ENCODE peak calls at places on chromosomes 6 and 20, in four cellular contexts. One of them, this sample, is unnamed.

GRCh38 chr6:79613912-79614311 is 17.2 kb upstream of the SH3BGRL2 start:
- DNase-seq in CD4-positive, alpha-beta memory T cell: no peak
- DNase-seq in WTC11: no peak
- DNase-seq in nucleus accumbens: no peak
- DNase-seq in this sample: no peak

GRCh38 chr6:89243331-89243629 is 26.1 kb upstream of the GABRR1 start:
- DNase-seq in CD4-positive, alpha-beta memory T cell: no peak
- DNase-seq in WTC11: no peak
- DNase-seq in nucleus accumbens: no peak
- DNase-seq in this sample: no peak

GRCh38 chr20:49945306-49945700 is 9.1 kb downstream of the RNF114 start:
- DNase-seq in CD4-positive, alpha-beta memory T cell: no peak
- DNase-seq in WTC11: no peak
- DNase-seq in nucleus accumbens: no peak
- DNase-seq in this sample: no peak

GRCh38 chr20:13034936-13035335 is 26.2 kb downstream of the SPTLC3 start:
- DNase-seq in CD4-positive, alpha-beta memory T cell: no peak
- DNase-seq in WTC11: no peak
- DNase-seq in nucleus accumbens: no peak
- DNase-seq in this sample: no peak

GRCh38 chr20:47357296-47358051 is 975 bp upstream of the ZMYND8 start:
- DNase-seq in CD4-positive, alpha-beta memory T cell: peak; percentile 67
- DNase-seq in WTC11: peak; percentile 76
- DNase-seq in nucleus accumbens: peak; percentile 81
- DNase-seq in this sample: peak; percentile 92

GRCh38 chr6:133314951-133315350 is 73.8 kb downstream of the EYA4 start:
- DNase-seq in CD4-positive, alpha-beta memory T cell: no peak
- DNase-seq in WTC11: no peak
- DNase-seq in nucleus accumbens: no peak
- DNase-seq in this sample: no peak

GRCh38 chr6:36116943-36117342 is 13.4 kb upstream of the MAPK13 start:
- DNase-seq in CD4-positive, alpha-beta memory T cell: no peak
- DNase-seq in WTC11: no peak
- DNase-seq in nucleus accumbens: no peak
- DNase-seq in this sample: no peak

GRCh38 chr6:105607624-105608392 is 204.9 kb upstream of the PREP start:
- DNase-seq in CD4-positive, alpha-beta memory T cell: no peak
- DNase-seq in WTC11: no peak
- DNase-seq in nucleus accumbens: no peak
- DNase-seq in this sample: no peak

GRCh38 chr6:169881976-169882375 is 130.6 kb downstream of the ERMARD start:
- DNase-seq in CD4-positive, alpha-beta memory T cell: no peak
- DNase-seq in WTC11: no peak
- DNase-seq in nucleus accumbens: no peak
- DNase-seq in this sample: no peak

GRCh38 chr20:63498950-63499332 is at the start of gene EEF1A2:
- DNase-seq in CD4-positive, alpha-beta memory T cell: peak; percentile 59
- DNase-seq in WTC11: no peak
- DNase-seq in nucleus accumbens: no peak
- DNase-seq in this sample: peak; percentile 76

GRCh38 chr20:32605167-32605656 is 20.1 kb upstream of the NOL4L start:
- DNase-seq in CD4-positive, alpha-beta memory T cell: no peak
- DNase-seq in WTC11: no peak
- DNase-seq in nucleus accumbens: no peak
- DNase-seq in this sample: no peak